ENCODE peak calls at places on chromosome 2, in ten cellular contexts. Y is left ventricle myocardium inferior, K is A549, P is sigmoid colon, D is bronchial epithelial cell, I is thoracic aorta, U is colonic mucosa, N is GM12878, T is hepatocyte, A is breast epithelium. S is an unnamed sample.

GRCh38 chr2:207473203-207473865 is 56.4 kb upstream of the CREB1 start:
- DNase-seq in Y (no peak), K (peak), P (no peak), D (peak), I (no peak), U (no peak), N (peak), T (peak), A (peak), S (peak)

GRCh38 chr2:42929985-42930581 is 137.7 kb upstream of the HAAO start:
- DNase-seq in Y (no peak), K (no peak), P (no peak), D (no peak), I (no peak), U (no peak), N (no peak), T (no peak), A (peak), S (no peak)

GRCh38 chr2:231615058-231615671 is 22.5 kb downstream of the TEX44 start:
- DNase-seq in Y (no peak), K (no peak), P (peak), D (no peak), I (no peak), U (peak), N (no peak), T (peak), A (no peak), S (no peak)

GRCh38 chr2:152336854-152337510 is 2.0 kb downstream of the FMNL2 start:
- DNase-seq in Y (no peak), K (peak), P (peak), D (peak), I (no peak), U (peak), N (no peak), T (peak), A (no peak), S (peak)

GRCh38 chr2:147989809-147990403 is 30.6 kb downstream of the ORC4 start:
- DNase-seq in Y (no peak), K (peak), P (no peak), D (peak), I (no peak), U (no peak), N (peak), T (peak), A (no peak), S (peak)

GRCh38 chr2:149329068-149329467 is 1.3 kb upstream of the LYPD6 start:
- DNase-seq in Y (no peak), K (no peak), P (no peak), D (no peak), I (no peak), U (peak), N (no peak), T (peak), A (no peak), S (peak)

GRCh38 chr2:103132536-103133217 is 370.8 kb downstream of the TMEM182 start:
- DNase-seq in Y (no peak), K (no peak), P (no peak), D (no peak), I (no peak), U (no peak), N (no peak), T (no peak), A (no peak), S (no peak)

GRCh38 chr2:66481100-66481549 is 46.2 kb downstream of the MEIS1 start:
- DNase-seq in Y (no peak), K (peak), P (no peak), D (peak), I (no peak), U (no peak), N (no peak), T (peak), A (no peak), S (peak)

GRCh38 chr2:235543126-235543750 is 49.4 kb downstream of the AGAP1 start:
- DNase-seq in Y (no peak), K (no peak), P (no peak), D (peak), I (no peak), U (peak), N (no peak), T (no peak), A (no peak), S (peak)

GRCh38 chr2:85504434-85505261 is 34.3 kb upstream of the MAT2A start:
- DNase-seq in Y (peak), K (peak), P (peak), D (peak), I (peak), U (no peak), N (no peak), T (no peak), A (peak), S (peak)

GRCh38 chr2:154143105-154143504 is 271.4 kb downstream of the GALNT13 start:
- DNase-seq in Y (no peak), K (peak), P (no peak), D (no peak), I (no peak), U (no peak), N (no peak), T (no peak), A (no peak), S (no peak)

GRCh38 chr2:104756119-104756518 is 97.8 kb upstream of the POU3F3 start:
- DNase-seq in Y (no peak), K (no peak), P (no peak), D (no peak), I (no peak), U (no peak), N (no peak), T (no peak), A (no peak), S (no peak)

GRCh38 chr2:132977812-132978529 is 308.0 kb upstream of the LYPD1 start:
- DNase-seq in Y (no peak), K (no peak), P (no peak), D (peak), I (no peak), U (no peak), N (no peak), T (no peak), A (no peak), S (peak)

GRCh38 chr2:112724611-112725525 is 4.0 kb downstream of the NT5DC4 start:
- DNase-seq in Y (no peak), K (peak), P (no peak), D (no peak), I (no peak), U (no peak), N (no peak), T (peak), A (no peak), S (peak)

GRCh38 chr2:162545254-162545653 is 201.3 kb downstream of the GCA start:
- DNase-seq in Y (no peak), K (peak), P (no peak), D (no peak), I (no peak), U (no peak), N (no peak), T (peak), A (no peak), S (no peak)

GRCh38 chr2:232369126-232369955 is 9.2 kb upstream of the ALPP start:
- DNase-seq in Y (no peak), K (no peak), P (peak), D (no peak), I (no peak), U (no peak), N (no peak), T (peak), A (no peak), S (no peak)

GRCh38 chr2:162934191-162934590 is 95.6 kb upstream of the KCNH7 start:
- DNase-seq in Y (no peak), K (no peak), P (no peak), D (no peak), I (no peak), U (no peak), N (no peak), T (no peak), A (no peak), S (no peak)

GRCh38 chr2:242040681-242041080 is 171.2 kb downstream of the RTP5 start:
- DNase-seq in Y (no peak), K (no peak), P (peak), D (no peak), I (no peak), U (no peak), N (no peak), T (no peak), A (no peak), S (no peak)

GRCh38 chr2:8453904-8454302 is 228.0 kb upstream of the ID2 start:
- DNase-seq in Y (no peak), K (no peak), P (peak), D (no peak), I (no peak), U (no peak), N (no peak), T (no peak), A (no peak), S (no peak)

GRCh38 chr2:29462293-29462692 is 347.1 kb downstream of the CLIP4 start:
- DNase-seq in Y (no peak), K (no peak), P (no peak), D (peak), I (no peak), U (no peak), N (no peak), T (no peak), A (no peak), S (peak)

GRCh38 chr2:78992807-78993517 is 32.5 kb upstream of the REG3G start:
- DNase-seq in Y (no peak), K (no peak), P (no peak), D (no peak), I (no peak), U (peak), N (no peak), T (peak), A (no peak), S (no peak)

GRCh38 chr2:43207553-43208300 is 18.7 kb downstream of the ZFP36L2 start:
- DNase-seq in Y (no peak), K (no peak), P (no peak), D (peak), I (no peak), U (peak), N (no peak), T (no peak), A (no peak), S (peak)

GRCh38 chr2:11698009-11698922 is 28.3 kb upstream of the NTSR2 start:
- DNase-seq in Y (peak), K (no peak), P (peak), D (no peak), I (peak), U (peak), N (no peak), T (peak), A (no peak), S (no peak)

DNA sequence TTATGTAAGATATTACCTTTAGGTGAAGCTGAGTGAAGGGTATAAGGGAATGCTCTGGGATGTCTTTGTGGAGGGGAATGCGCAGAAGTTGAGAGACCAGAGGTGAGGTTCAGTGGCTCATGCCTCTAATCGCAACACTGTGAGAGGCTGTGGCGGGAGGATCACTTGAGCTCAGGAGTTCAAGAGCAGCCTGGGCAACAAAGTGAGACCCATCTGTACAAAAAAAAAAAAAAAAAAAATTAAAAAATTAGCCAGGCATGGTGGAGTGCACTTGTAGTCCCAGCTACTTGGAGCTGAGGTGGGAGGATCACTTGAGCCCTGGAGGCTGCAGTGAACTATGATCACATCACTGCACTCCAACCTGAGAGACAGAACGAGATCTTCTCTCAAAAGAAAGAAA is 57.3 kb upstream of the SP3 start:
- DNase-seq in Y (no peak), K (no peak), P (no peak), D (no peak), I (no peak), U (no peak), N (no peak), T (no peak), A (no peak), S (no peak)
- TF ChIP-seq CTCF in Y (no peak), K (no peak), P (no peak), D (no peak), I (no peak), U (no peak), N (no peak), T (no peak), A (no peak), S (no peak)

GRCh38 chr2:24418166-24418843 is 58.0 kb upstream of the ITSN2 start:
- DNase-seq in Y (no peak), K (no peak), P (no peak), D (peak), I (no peak), U (peak), N (no peak), T (peak), A (no peak), S (peak)
- H3K4me3 ChIP-seq in Y (no peak), K (no peak), P (no peak), D (no peak), I (no peak), U (no peak), N (no peak), T (no peak), A (no peak), S (no peak)

DNA sequence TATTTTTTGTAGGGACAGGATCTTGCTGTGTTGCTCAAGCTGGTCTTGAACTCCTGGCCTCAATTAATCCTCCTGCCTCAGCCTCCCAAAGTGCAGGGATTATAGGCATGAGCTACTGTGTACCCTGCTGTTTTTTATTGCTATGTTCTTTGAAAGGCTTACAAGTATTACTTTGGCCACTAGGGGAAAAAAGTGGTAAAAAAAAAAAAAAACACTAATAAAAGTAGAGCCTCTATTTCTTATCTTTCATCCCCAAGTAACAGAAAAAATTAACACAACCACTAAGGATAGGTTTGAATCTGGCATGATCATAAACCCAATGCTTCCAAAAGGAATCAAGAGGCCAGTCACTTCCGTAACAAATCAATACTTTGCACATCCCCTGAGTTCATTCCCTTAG is 11.6 kb downstream of the NOL10 start:
- DNase-seq in Y (no peak), K (no peak), P (no peak), D (no peak), I (no peak), U (no peak), N (no peak), T (no peak), A (no peak), S (no peak)
- TF ChIP-seq CTCF in Y (no peak), K (peak), P (no peak), D (peak), I (peak), U (peak), N (no peak), T (peak), A (no peak), S (no peak)

GRCh38 chr2:15595342-15595905 is 3.8 kb downstream of the DDX1 start:
- DNase-seq in Y (no peak), K (no peak), P (no peak), D (no peak), I (no peak), U (no peak), N (no peak), T (no peak), A (no peak), S (no peak)

GRCh38 chr2:15591373-15591691 is 336 bp upstream of the DDX1 start:
- DNase-seq in Y (no peak), K (no peak), P (no peak), D (no peak), I (no peak), U (no peak), N (no peak), T (no peak), A (no peak), S (no peak)

GRCh38 chr2:15591692-15592463 is at the start of gene DDX1:
- DNase-seq in Y (peak), K (peak), P (peak), D (peak), I (peak), U (peak), N (peak), T (peak), A (peak), S (peak)

GRCh38 chr2:15594291-15595256 is 2.9 kb downstream of the DDX1 start:
- DNase-seq in Y (no peak), K (no peak), P (no peak), D (no peak), I (no peak), U (no peak), N (no peak), T (no peak), A (no peak), S (no peak)

DNA sequence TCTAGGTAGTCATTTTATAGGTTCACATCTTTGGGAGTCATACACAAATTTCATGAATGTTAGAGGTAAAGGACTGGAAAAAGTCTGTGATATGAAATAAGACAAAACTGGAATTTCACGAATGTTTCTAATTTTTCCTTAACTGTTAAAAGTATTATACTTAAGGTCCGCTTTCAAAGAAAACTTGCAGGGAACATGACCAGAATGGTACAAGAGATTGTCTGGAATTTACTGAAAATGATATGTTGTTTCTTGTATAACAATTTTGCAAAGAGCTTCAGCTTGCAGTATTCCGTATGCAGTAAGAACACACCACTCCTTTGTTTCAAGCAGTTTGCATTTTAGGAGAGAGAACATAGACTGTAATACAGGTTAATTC is 1.6 kb downstream of the DDX1 start:
- DNase-seq in Y (no peak), K (no peak), P (no peak), D (no peak), I (no peak), U (no peak), N (no peak), T (no peak), A (no peak), S (no peak)
- H3K4me3 ChIP-seq in Y (peak), K (peak), P (no peak), D (no peak), I (peak), U (no peak), N (peak), T (peak), A (no peak), S (peak)

GRCh38 chr2:57453929-57454328 is 592.7 kb upstream of the VRK2 start:
- DNase-seq in Y (no peak), K (no peak), P (no peak), D (no peak), I (no peak), U (no peak), N (no peak), T (no peak), A (no peak), S (no peak)
- TF ChIP-seq CTCF in Y (no peak), K (no peak), P (no peak), D (no peak), I (no peak), U (no peak), N (no peak), T (no peak), A (no peak), S (peak)

GRCh38 chr2:70896765-70897202 is 38.9 kb upstream of the ATP6V1B1 start:
- DNase-seq in Y (no peak), K (no peak), P (no peak), D (no peak), I (no peak), U (no peak), N (no peak), T (no peak), A (no peak), S (no peak)
- H3K4me3 ChIP-seq in Y (no peak), K (no peak), P (no peak), D (no peak), I (no peak), U (no peak), N (no peak), T (no peak), A (no peak), S (no peak)

GRCh38 chr2:55213822-55214221 is 18.3 kb downstream of the CLHC1 start:
- DNase-seq in Y (no peak), K (no peak), P (no peak), D (no peak), I (no peak), U (no peak), N (no peak), T (no peak), A (no peak), S (no peak)
- TF ChIP-seq CTCF in Y (no peak), K (no peak), P (no peak), D (no peak), I (no peak), U (no peak), N (no peak), T (no peak), A (no peak), S (no peak)

DNA sequence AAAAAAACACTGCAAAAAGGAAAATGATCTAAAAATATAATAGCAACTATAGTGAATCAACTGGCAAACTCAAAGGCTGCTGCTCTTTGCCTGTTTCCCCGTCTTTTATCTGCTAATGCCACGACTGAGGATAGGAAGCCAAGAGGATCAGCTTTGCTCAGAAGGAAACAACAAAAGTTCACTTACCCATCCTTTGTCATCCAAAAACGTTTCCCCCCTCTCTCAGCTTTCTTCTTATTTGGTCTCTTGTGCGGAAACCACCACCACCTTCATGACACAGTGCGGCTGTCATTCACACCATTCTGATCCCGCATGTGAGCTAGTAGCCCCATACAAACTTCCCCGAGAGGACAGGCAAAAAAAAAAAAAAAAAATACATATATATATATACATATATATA is 694 bp downstream of the LRRTM4 start:
- DNase-seq in Y (no peak), K (no peak), P (no peak), D (no peak), I (no peak), U (no peak), N (no peak), T (no peak), A (no peak), S (no peak)
- H3K4me3 ChIP-seq in Y (peak), K (no peak), P (peak), D (no peak), I (no peak), U (no peak), N (no peak), T (no peak), A (no peak), S (no peak)

S was measured in epithelial cell of esophagus.